ENCODE peak calls at places on chromosomes 12 and 14, in ten cellular contexts. N is tibial artery; P is GM06990; O is dorsolateral prefrontal cortex; S is OCI-LY7; R is fibroblast of lung; X is mammary epithelial cell; F is GM13976; U is H1; B is CD4-positive, alpha-beta T cell. D is an unnamed sample.

GRCh38 chr12:116916714-116917114 is 6.0 kb downstream of the FBXW8 start:
- DNase-seq in B (peak), R (peak), N (no peak), X (peak), F (peak), P (peak), U (no peak), O (no peak), S (peak), D (peak)

GRCh38 chr12:30996752-30997151 is 70.2 kb downstream of the TSPAN11 start:
- DNase-seq in R (no peak), U (no peak), P (no peak), S (no peak), N (no peak), B (no peak), F (no peak), X (no peak), O (no peak), D (no peak)

GRCh38 chr12:2256453-2256852 is 203.7 kb downstream of the CACNA1C start:
- DNase-seq in B (no peak), S (no peak), R (peak), P (no peak), O (no peak), X (no peak), N (no peak), F (no peak), U (no peak), D (no peak)

GRCh38 chr12:87667378-87667777 is 361.8 kb downstream of the C12orf50 start:
- DNase-seq in X (peak), B (no peak), O (no peak), N (no peak), R (peak), S (peak), U (no peak), F (no peak), P (no peak), D (peak)

GRCh38 chr14:34081126-34081575 is 130.3 kb upstream of the EGLN3 start:
- DNase-seq in P (no peak), U (no peak), R (peak), S (no peak), O (no peak), B (no peak), X (no peak), F (no peak), N (no peak), D (peak)

GRCh38 chr12:67919406-67919805 is 69.8 kb upstream of the IFNG-AS1 start:
- DNase-seq in U (no peak), F (no peak), B (no peak), O (no peak), P (no peak), X (peak), R (peak), N (no peak), S (no peak), D (peak)

GRCh38 chr14:99809864-99810854 is 16.9 kb downstream of the EML1 start:
- DNase-seq in F (no peak), O (no peak), R (no peak), N (peak), B (no peak), S (no peak), P (no peak), X (no peak), U (no peak), D (no peak)

GRCh38 chr12:120903382-120903817 is 758 bp downstream of the SPPL3 start:
- DNase-seq in N (peak), F (peak), S (peak), X (peak), P (peak), B (peak), R (peak), O (peak), U (peak), D (peak)

GRCh38 chr12:99281277-99281676 is 366.3 kb upstream of the GARIN6 start:
- DNase-seq in B (no peak), U (no peak), O (no peak), S (no peak), R (peak), F (no peak), X (no peak), P (no peak), N (no peak), D (no peak)

GRCh38 chr14:69650948-69651369 is 39.6 kb downstream of the SUSD6 start:
- DNase-seq in B (no peak), P (no peak), N (no peak), S (no peak), X (peak), O (no peak), U (no peak), F (no peak), R (peak), D (peak)

GRCh38 chr12:6769003-6769389 is 2.8 kb downstream of the PTMS start:
- DNase-seq in P (no peak), O (peak), N (peak), R (peak), F (no peak), B (no peak), U (peak), X (no peak), S (no peak), D (no peak)

GRCh38 chr12:95282266-95282665 is 64.7 kb downstream of the VEZT start:
- DNase-seq in N (no peak), O (no peak), S (no peak), X (no peak), R (peak), B (no peak), U (no peak), P (no peak), F (no peak), D (no peak)

GRCh38 chr12:121796855-121797751 is 3.6 kb upstream of the RHOF start:
- DNase-seq in X (peak), S (no peak), P (no peak), U (peak), R (peak), B (no peak), N (peak), O (peak), F (no peak), D (peak)

GRCh38 chr14:50768220-50768619 is 62.7 kb downstream of the NIN start:
- DNase-seq in B (no peak), P (no peak), U (no peak), N (no peak), O (no peak), F (no peak), R (no peak), S (no peak), X (no peak), D (no peak)

GRCh38 chr12:132904718-132905328 is 17.4 kb upstream of the CHFR start:
- DNase-seq in S (peak), U (peak), N (peak), O (peak), X (peak), P (peak), B (peak), F (peak), R (peak), D (peak)

GRCh38 chr12:114316076-114316475 is 89.9 kb downstream of the TBX5 start:
- DNase-seq in R (peak), S (no peak), F (no peak), B (no peak), O (no peak), U (no peak), X (no peak), N (no peak), P (no peak), D (peak)

GRCh38 chr12:113467154-113467513 is 4.5 kb downstream of the LHX5 start:
- DNase-seq in U (peak), R (no peak), P (no peak), F (peak), S (no peak), B (no peak), X (no peak), O (no peak), N (no peak), D (peak)

GRCh38 chr12:108635201-108635996 is 1.7 kb upstream of the SELPLG start:
- DNase-seq in O (no peak), P (peak), U (no peak), S (peak), R (peak), X (no peak), N (peak), F (peak), B (no peak), D (no peak)

GRCh38 chr12:108633081-108633533 is 587 bp downstream of the SELPLG start:
- DNase-seq in U (no peak), O (no peak), X (no peak), F (no peak), R (no peak), B (no peak), N (peak), P (no peak), S (peak), D (no peak)

GRCh38 chr12:108635997-108636808 is 2.5 kb upstream of the SELPLG start:
- DNase-seq in P (peak), X (no peak), F (no peak), O (no peak), N (peak), S (peak), R (no peak), B (no peak), U (no peak), D (no peak)

GRCh38 chr12:108634225-108634795 is 616 bp upstream of the SELPLG start:
- DNase-seq in N (peak), X (no peak), P (no peak), R (no peak), S (peak), F (no peak), U (no peak), B (no peak), O (no peak), D (no peak)

DNA sequence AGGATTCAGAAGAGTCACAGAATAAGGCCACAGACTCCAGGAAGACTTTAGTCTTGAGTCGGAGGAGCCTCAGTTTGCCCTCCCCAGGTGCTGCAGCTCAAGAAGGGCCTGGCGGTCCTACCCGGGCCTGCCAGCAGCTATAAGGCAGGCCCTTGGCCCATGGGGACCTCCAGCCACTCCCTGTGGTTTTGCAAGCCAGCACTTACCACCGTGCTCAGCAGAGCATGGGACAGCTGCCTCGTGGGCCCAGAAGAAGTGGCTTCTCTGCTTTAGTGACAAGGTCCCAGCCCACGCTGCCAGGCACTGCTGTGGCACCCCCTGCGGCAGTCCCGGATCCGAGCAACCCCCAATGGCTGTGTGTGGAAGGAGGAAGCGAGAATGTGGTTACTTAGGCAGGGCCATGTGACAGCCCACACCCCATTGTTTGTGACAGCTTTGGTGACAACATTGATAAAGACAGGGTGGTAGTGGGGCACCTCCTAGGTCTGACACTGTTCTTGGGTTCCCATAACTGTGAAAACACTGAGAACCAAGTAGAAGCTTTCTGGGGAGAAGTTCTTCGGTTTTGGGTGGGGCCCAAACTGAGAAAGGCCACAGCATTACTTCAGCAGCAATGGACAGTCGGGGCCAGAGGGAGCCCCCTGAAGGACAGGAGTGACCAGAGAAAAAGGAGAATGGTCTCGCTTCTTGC is at the start of gene SELPLG:
- DNase-seq in U (no peak), R (no peak), N (peak), B (peak), P (peak), O (peak), X (no peak), S (peak), F (peak), D (no peak)
- TF ChIP-seq CTCF in U (no peak), R (no peak), N (no peak), B (no peak), P (peak), O (no peak), X (no peak), S (peak), F (no peak), D (no peak)

GRCh38 chr12:48717252-48717695 is 767 bp upstream of the CCNT1 start:
- DNase-seq in S (peak), R (no peak), X (peak), P (peak), B (no peak), F (peak), U (no peak), O (no peak), N (no peak), D (no peak)
- TF ChIP-seq CTCF in S (peak), R (no peak), X (no peak), P (no peak), B (no peak), F (no peak), U (no peak), O (no peak), N (no peak), D (no peak)

GRCh38 chr14:56659964-56660551 is 80.5 kb downstream of the TMEM260 start:
- DNase-seq in F (peak), S (peak), P (no peak), N (no peak), X (peak), B (no peak), O (no peak), R (peak), U (no peak), D (peak)
- TF ChIP-seq CTCF in F (peak), S (peak), P (peak), N (no peak), X (peak), B (peak), O (peak), R (peak), U (peak), D (peak)

DNA sequence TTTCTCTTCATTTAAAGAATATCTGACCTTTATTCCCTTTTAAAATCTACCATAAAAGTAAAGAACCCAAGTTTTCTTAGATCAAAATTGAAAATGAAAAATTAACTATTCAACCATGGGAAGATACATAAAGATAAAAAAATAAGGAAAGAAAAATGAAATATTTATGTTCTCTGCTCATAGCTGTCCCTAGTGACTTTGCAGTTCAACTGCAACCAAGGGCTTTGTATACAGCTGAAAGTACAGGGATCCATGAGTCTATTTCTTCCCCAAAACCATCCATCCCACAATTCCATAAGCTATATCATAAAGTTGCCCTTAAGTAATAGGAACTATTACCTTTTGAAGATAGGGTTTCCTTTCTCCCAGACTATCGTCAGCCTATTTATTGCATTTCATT is 113.1 kb downstream of the ITPR2 start:
- DNase-seq in B (no peak), S (no peak), P (no peak), U (no peak), F (no peak), N (no peak), X (no peak), R (no peak), O (no peak), D (no peak)
- TF ChIP-seq CTCF in B (no peak), S (peak), P (no peak), U (no peak), F (no peak), N (no peak), X (peak), R (peak), O (no peak), D (peak)

DNA sequence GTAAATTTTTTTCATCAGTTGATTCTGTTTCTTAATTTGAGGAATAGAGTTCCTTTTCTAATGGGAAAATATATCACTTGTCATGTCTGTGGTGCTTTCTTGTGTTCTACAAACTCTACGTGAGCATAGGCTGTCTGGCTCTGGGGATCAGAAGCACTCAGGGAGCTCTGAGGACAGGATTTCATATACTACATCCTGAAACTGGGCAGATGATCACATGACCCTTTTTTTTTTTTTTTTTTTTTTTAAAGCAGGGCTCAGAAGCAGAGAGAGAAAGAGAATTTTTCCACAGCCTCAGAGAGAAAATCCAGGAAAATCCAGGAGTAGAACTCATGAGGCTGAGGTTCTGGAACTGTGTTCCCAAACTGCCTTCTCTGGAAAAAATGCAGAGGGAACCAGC is 183.3 kb upstream of the HIF1A start:
- DNase-seq in B (no peak), P (no peak), X (peak), O (no peak), R (no peak), N (no peak), U (no peak), S (peak), F (no peak), D (peak)
- TF ChIP-seq CTCF in B (no peak), P (no peak), X (no peak), O (no peak), R (no peak), N (no peak), U (no peak), S (no peak), F (no peak), D (no peak)

DNA sequence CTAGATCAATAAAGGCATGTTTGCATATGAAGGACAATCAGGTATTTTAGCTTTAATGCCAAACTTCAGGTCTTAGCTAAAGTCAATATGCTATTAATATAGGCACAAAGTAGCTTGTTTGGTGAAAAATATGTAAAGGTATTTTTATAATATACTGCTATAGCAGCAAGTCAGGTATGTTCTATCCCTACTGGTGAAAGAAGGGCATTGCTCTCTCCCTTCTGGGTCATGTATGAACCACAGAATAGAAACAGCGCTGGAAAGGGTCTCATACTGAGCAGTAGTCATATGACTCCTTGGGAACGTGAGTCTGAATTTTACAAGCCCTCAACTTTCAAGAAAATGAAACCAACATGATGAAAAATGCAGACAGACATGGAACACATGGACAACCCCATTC is 314.6 kb downstream of the GRIN2B start:
- DNase-seq in B (no peak), S (no peak), X (no peak), O (no peak), U (no peak), R (no peak), P (no peak), N (no peak), F (no peak), D (no peak)
- TF ChIP-seq CTCF in B (no peak), S (no peak), X (peak), O (no peak), U (no peak), R (no peak), P (no peak), N (no peak), F (no peak), D (no peak)

GRCh38 chr14:103724116-103724515 is 8.5 kb downstream of the ZFYVE21 start:
- DNase-seq in O (peak), U (no peak), S (no peak), F (no peak), X (no peak), B (no peak), P (no peak), N (peak), R (peak), D (no peak)
- TF ChIP-seq CTCF in O (no peak), U (no peak), S (no peak), F (no peak), X (no peak), B (no peak), P (no peak), N (peak), R (no peak), D (no peak)

DNA sequence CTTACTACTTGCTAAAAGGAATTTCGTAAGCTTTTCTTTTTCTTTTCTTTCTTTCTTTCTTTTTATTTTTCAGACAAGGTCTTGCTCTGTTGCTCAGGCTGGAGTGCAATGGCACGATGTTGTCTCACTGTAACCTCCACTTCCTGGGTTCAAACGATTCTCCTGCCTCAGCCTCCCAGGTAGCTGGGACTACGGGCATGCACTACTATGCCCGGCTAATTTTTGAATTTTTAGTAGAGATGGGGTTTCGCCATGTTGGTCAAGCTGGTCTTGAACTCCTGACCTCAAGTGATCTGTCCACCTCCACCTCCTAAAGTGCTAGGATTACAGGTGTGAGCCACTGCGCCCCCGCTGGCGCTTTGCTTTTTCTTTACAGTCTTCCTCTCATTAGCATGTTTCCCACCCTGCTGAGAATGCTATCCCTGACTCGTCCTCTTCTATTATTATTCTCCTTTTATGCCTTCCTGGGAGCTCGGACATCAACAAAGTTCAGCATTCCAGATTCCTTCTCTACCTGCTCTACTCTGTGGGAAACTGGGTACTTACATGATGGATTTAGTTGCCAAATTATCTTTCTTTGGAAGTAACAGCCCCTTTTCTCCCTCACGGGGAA is 3.1 kb downstream of the MTHFD1 start:
- DNase-seq in X (no peak), S (no peak), N (no peak), R (no peak), U (peak), F (no peak), B (no peak), O (no peak), P (no peak), D (no peak)
- TF ChIP-seq CTCF in X (no peak), S (peak), N (no peak), R (no peak), U (peak), F (no peak), B (no peak), O (no peak), P (no peak), D (no peak)

D was measured in epithelial cell of esophagus.